ENCODE peak calls at places on chromosomes 3 and 15, in five cellular contexts. A is M059J, O is NCI-H82, C is naive B cell, G is choroid plexus epithelial cell. W is an unnamed sample.

GRCh38 chr3:100737334-100737733 is 28.0 kb downstream of the TFG start:
- DNase-seq in A (peak; percentile 23), O (peak; percentile 51), C (no peak), G (peak; percentile 48), W (peak; percentile 17)

GRCh38 chr3:131047582-131047981 is 20.9 kb downstream of the NEK11 start:
- DNase-seq in A (no peak), O (peak; percentile 32), C (no peak), G (no peak), W (no peak)

GRCh38 chr3:105518806-105519418 is 152.2 kb downstream of the ALCAM start:
- DNase-seq in A (peak; percentile 72), O (peak; percentile 88), C (peak; percentile 41), G (peak; percentile 81), W (peak; percentile 74)

GRCh38 chr15:25408929-25409328 is 29.9 kb downstream of the UBE3A start:
- DNase-seq in A (no peak), O (no peak), C (no peak), G (no peak), W (no peak)

GRCh38 chr3:13850161-13850945 is 29.5 kb downstream of the WNT7A start:
- DNase-seq in A (peak; percentile 90), O (no peak), C (no peak), G (no peak), W (peak; percentile 35)

GRCh38 chr3:131795382-131796085 is 239.3 kb downstream of the CPNE4 start:
- DNase-seq in A (peak; percentile 12), O (peak; percentile 28), C (no peak), G (peak; percentile 42), W (no peak)

GRCh38 chr3:187987162-187987561 is 166.8 kb upstream of the LPP start:
- DNase-seq in A (no peak), O (no peak), C (no peak), G (no peak), W (no peak)

GRCh38 chr3:170776887-170777551 is 93.0 kb downstream of the RPL22L1 start:
- DNase-seq in A (no peak), O (no peak), C (no peak), G (no peak), W (no peak)

GRCh38 chr3:126985143-126985985 is 2.4 kb downstream of the PLXNA1 start:
- DNase-seq in A (no peak), O (peak; percentile 68), C (no peak), G (no peak), W (no peak)

GRCh38 chr3:86954226-86954625 is 36.7 kb downstream of the VGLL3 start:
- DNase-seq in A (peak; percentile 68), O (no peak), C (no peak), G (no peak), W (no peak)

GRCh38 chr3:194194051-194194756 is 58.3 kb downstream of the HES1 start:
- DNase-seq in A (no peak), O (no peak), C (peak; percentile 63), G (no peak), W (no peak)